ENCODE peak calls at places on chromosomes 5 and 9, in nine cellular contexts. One of them, this sample, is unnamed.

GRCh38 chr9:1001838-1002237 is 25.4 kb downstream of the DMRT3 start:
- DNase-seq in lower lobe of right lung: no peak
- DNase-seq in NCI-H460: no peak
- DNase-seq in Calu3: no peak
- DNase-seq in M059J: peak; percentile 44
- DNase-seq in HuH-7: no peak
- DNase-seq in CD4-positive, alpha-beta T cell: no peak
- DNase-seq in C1 segment of cervical spinal cord: no peak
- DNase-seq in H9: no peak
- DNase-seq in this sample: no peak

GRCh38 chr5:150599917-150600511 is 40.4 kb upstream of the SYNPO start:
- DNase-seq in lower lobe of right lung: peak; percentile 83
- DNase-seq in NCI-H460: peak; percentile 11
- DNase-seq in Calu3: peak; percentile 98
- DNase-seq in M059J: peak; percentile 79
- DNase-seq in HuH-7: peak; percentile 52
- DNase-seq in CD4-positive, alpha-beta T cell: no peak
- DNase-seq in C1 segment of cervical spinal cord: peak; percentile 55
- DNase-seq in H9: no peak
- DNase-seq in this sample: peak; percentile 88

GRCh38 chr9:129761901-129762359 is 9.1 kb upstream of the PTGES start:
- DNase-seq in lower lobe of right lung: no peak
- DNase-seq in NCI-H460: no peak
- DNase-seq in Calu3: peak; percentile 44
- DNase-seq in M059J: peak; percentile 94
- DNase-seq in HuH-7: no peak
- DNase-seq in CD4-positive, alpha-beta T cell: no peak
- DNase-seq in C1 segment of cervical spinal cord: no peak
- DNase-seq in H9: peak; percentile 55
- DNase-seq in this sample: no peak

GRCh38 chr9:124716795-124717194 is 54.3 kb downstream of the NR6A1 start:
- DNase-seq in lower lobe of right lung: no peak
- DNase-seq in NCI-H460: no peak
- DNase-seq in Calu3: no peak
- DNase-seq in M059J: peak; percentile 88
- DNase-seq in HuH-7: no peak
- DNase-seq in CD4-positive, alpha-beta T cell: no peak
- DNase-seq in C1 segment of cervical spinal cord: no peak
- DNase-seq in H9: no peak
- DNase-seq in this sample: no peak

GRCh38 chr9:78406933-78407332 is 110.0 kb downstream of the PSAT1 start:
- DNase-seq in lower lobe of right lung: peak; percentile 51
- DNase-seq in NCI-H460: no peak
- DNase-seq in Calu3: no peak
- DNase-seq in M059J: no peak
- DNase-seq in HuH-7: peak; percentile 66
- DNase-seq in CD4-positive, alpha-beta T cell: no peak
- DNase-seq in C1 segment of cervical spinal cord: no peak
- DNase-seq in H9: no peak
- DNase-seq in this sample: no peak

GRCh38 chr9:109555215-109555614 is 57.1 kb upstream of the PTPN3 start:
- DNase-seq in lower lobe of right lung: no peak
- DNase-seq in NCI-H460: no peak
- DNase-seq in Calu3: no peak
- DNase-seq in M059J: no peak
- DNase-seq in HuH-7: no peak
- DNase-seq in CD4-positive, alpha-beta T cell: no peak
- DNase-seq in C1 segment of cervical spinal cord: no peak
- DNase-seq in H9: no peak
- DNase-seq in this sample: no peak

GRCh38 chr9:81686614-81687520 is 2.5 kb downstream of the TLE1 start:
- DNase-seq in lower lobe of right lung: peak; percentile 84
- DNase-seq in NCI-H460: peak; percentile 68
- DNase-seq in Calu3: peak; percentile 71
- DNase-seq in M059J: peak; percentile 86
- DNase-seq in HuH-7: peak; percentile 92
- DNase-seq in CD4-positive, alpha-beta T cell: no peak
- DNase-seq in C1 segment of cervical spinal cord: peak; percentile 68
- DNase-seq in H9: peak; percentile 87
- DNase-seq in this sample: peak; percentile 68

GRCh38 chr5:12876541-12877298 is 972.5 kb upstream of the CTNND2 start:
- DNase-seq in lower lobe of right lung: no peak
- DNase-seq in NCI-H460: no peak
- DNase-seq in Calu3: no peak
- DNase-seq in M059J: no peak
- DNase-seq in HuH-7: no peak
- DNase-seq in CD4-positive, alpha-beta T cell: no peak
- DNase-seq in C1 segment of cervical spinal cord: no peak
- DNase-seq in H9: no peak
- DNase-seq in this sample: no peak

GRCh38 chr5:133870661-133871060 is 97.8 kb downstream of the C5orf15 start:
- DNase-seq in lower lobe of right lung: no peak
- DNase-seq in NCI-H460: no peak
- DNase-seq in Calu3: no peak
- DNase-seq in M059J: peak; percentile 91
- DNase-seq in HuH-7: no peak
- DNase-seq in CD4-positive, alpha-beta T cell: no peak
- DNase-seq in C1 segment of cervical spinal cord: no peak
- DNase-seq in H9: no peak
- DNase-seq in this sample: no peak

GRCh38 chr9:83996126-83996525 is 15.5 kb downstream of the RMI1 start:
- DNase-seq in lower lobe of right lung: no peak
- DNase-seq in NCI-H460: no peak
- DNase-seq in Calu3: no peak
- DNase-seq in M059J: no peak
- DNase-seq in HuH-7: no peak
- DNase-seq in CD4-positive, alpha-beta T cell: no peak
- DNase-seq in C1 segment of cervical spinal cord: no peak
- DNase-seq in H9: no peak
- DNase-seq in this sample: no peak

GRCh38 chr5:74556631-74557595 is 83.6 kb downstream of the ENC1 start:
- DNase-seq in lower lobe of right lung: no peak
- DNase-seq in NCI-H460: no peak
- DNase-seq in Calu3: no peak
- DNase-seq in M059J: peak; percentile 52
- DNase-seq in HuH-7: no peak
- DNase-seq in CD4-positive, alpha-beta T cell: no peak
- DNase-seq in C1 segment of cervical spinal cord: no peak
- DNase-seq in H9: no peak
- DNase-seq in this sample: no peak

This sample was measured in HTR-8/SVneo.